ENCODE peak calls at places on chromosomes 11 and 22, in five cellular contexts. One of them, this sample, is unnamed.

GRCh38 chr11:67373916-67374570 is 645 bp upstream of the CLCF1 start:
- DNase-seq in tibial artery: peak; percentile 90
- DNase-seq in mammary epithelial cell: peak; percentile 97
- DNase-seq in uterus: peak; percentile 83
- DNase-seq in GM23338: peak; percentile 86
- DNase-seq in this sample: peak; percentile 91

GRCh38 chr22:26481112-26481693 is 2.4 kb downstream of the HPS4 start:
- DNase-seq in tibial artery: no peak
- DNase-seq in mammary epithelial cell: no peak
- DNase-seq in uterus: no peak
- DNase-seq in GM23338: no peak
- DNase-seq in this sample: no peak

GRCh38 chr11:35083181-35084061 is 55.5 kb upstream of the CD44 start:
- DNase-seq in tibial artery: peak; percentile 53
- DNase-seq in mammary epithelial cell: peak; percentile 91
- DNase-seq in uterus: peak; percentile 74
- DNase-seq in GM23338: peak; percentile 37
- DNase-seq in this sample: peak; percentile 87

GRCh38 chr22:44616882-44617655 is 84.9 kb upstream of the PRR5 start:
- DNase-seq in tibial artery: no peak
- DNase-seq in mammary epithelial cell: no peak
- DNase-seq in uterus: no peak
- DNase-seq in GM23338: no peak
- DNase-seq in this sample: no peak

GRCh38 chr11:47394322-47395224 is 13.8 kb upstream of the SLC39A13 start:
- DNase-seq in tibial artery: peak; percentile 64
- DNase-seq in mammary epithelial cell: no peak
- DNase-seq in uterus: no peak
- DNase-seq in GM23338: no peak
- DNase-seq in this sample: peak; percentile 84

GRCh38 chr11:68383976-68384501 is 71.6 kb downstream of the LRP5 start:
- DNase-seq in tibial artery: peak; percentile 71
- DNase-seq in mammary epithelial cell: no peak
- DNase-seq in uterus: peak; percentile 63
- DNase-seq in GM23338: peak; percentile 86
- DNase-seq in this sample: peak; percentile 77

GRCh38 chr22:43953988-43954771 is 1.1 kb upstream of the SAMM50 start:
- DNase-seq in tibial artery: no peak
- DNase-seq in mammary epithelial cell: no peak
- DNase-seq in uterus: no peak
- DNase-seq in GM23338: no peak
- DNase-seq in this sample: no peak

GRCh38 chr22:36538529-36538928 is 9.6 kb upstream of the EIF3D start:
- DNase-seq in tibial artery: no peak
- DNase-seq in mammary epithelial cell: no peak
- DNase-seq in uterus: no peak
- DNase-seq in GM23338: peak; percentile 40
- DNase-seq in this sample: no peak

GRCh38 chr22:46149493-46149997 is 781 bp upstream of the PPARA start:
- DNase-seq in tibial artery: peak; percentile 51
- DNase-seq in mammary epithelial cell: no peak
- DNase-seq in uterus: peak; percentile 55
- DNase-seq in GM23338: peak; percentile 75
- DNase-seq in this sample: peak; percentile 88

GRCh38 chr22:20550851-20551744 is 43.7 kb downstream of the MED15 start:
- DNase-seq in tibial artery: peak; percentile 55
- DNase-seq in mammary epithelial cell: no peak
- DNase-seq in uterus: peak; percentile 68
- DNase-seq in GM23338: peak; percentile 52
- DNase-seq in this sample: peak; percentile 82
- H3K4me3 ChIP-seq in tibial artery: peak overlapping the region; percentile 4
- H3K4me3 ChIP-seq in mammary epithelial cell: no peak overlapping the region
- H3K4me3 ChIP-seq in uterus: peak overlapping the region; percentile 15
- H3K4me3 ChIP-seq in GM23338: no peak overlapping the region
- H3K4me3 ChIP-seq in this sample: no peak overlapping the region

GRCh38 chr11:75678620-75679259 is 9.9 kb upstream of the MAP6 start:
- DNase-seq in tibial artery: no peak
- DNase-seq in mammary epithelial cell: no peak
- DNase-seq in uterus: no peak
- DNase-seq in GM23338: no peak
- DNase-seq in this sample: no peak

GRCh38 chr11:75673977-75674582 is 5.2 kb upstream of the MAP6 start:
- DNase-seq in tibial artery: no peak
- DNase-seq in mammary epithelial cell: peak; percentile 62
- DNase-seq in uterus: no peak
- DNase-seq in GM23338: peak; percentile 16
- DNase-seq in this sample: no peak

GRCh38 chr11:75677275-75677674 is 8.4 kb upstream of the MAP6 start:
- DNase-seq in tibial artery: no peak
- DNase-seq in mammary epithelial cell: no peak
- DNase-seq in uterus: no peak
- DNase-seq in GM23338: no peak
- DNase-seq in this sample: no peak

GRCh38 chr11:75679566-75679965 is 10.7 kb upstream of the MAP6 start:
- DNase-seq in tibial artery: no peak
- DNase-seq in mammary epithelial cell: no peak
- DNase-seq in uterus: no peak
- DNase-seq in GM23338: no peak
- DNase-seq in this sample: no peak
- H3K27me3 ChIP-seq in tibial artery: no peaks in the 10 kb centered on the region
- H3K27me3 ChIP-seq in mammary epithelial cell: peaks cover 8% of the 10 kb centered on the region
- H3K27me3 ChIP-seq in uterus: no peaks in the 10 kb centered on the region
- H3K27me3 ChIP-seq in GM23338: no peaks in the 10 kb centered on the region
- H3K27me3 ChIP-seq in this sample: no peaks in the 10 kb centered on the region

DNA sequence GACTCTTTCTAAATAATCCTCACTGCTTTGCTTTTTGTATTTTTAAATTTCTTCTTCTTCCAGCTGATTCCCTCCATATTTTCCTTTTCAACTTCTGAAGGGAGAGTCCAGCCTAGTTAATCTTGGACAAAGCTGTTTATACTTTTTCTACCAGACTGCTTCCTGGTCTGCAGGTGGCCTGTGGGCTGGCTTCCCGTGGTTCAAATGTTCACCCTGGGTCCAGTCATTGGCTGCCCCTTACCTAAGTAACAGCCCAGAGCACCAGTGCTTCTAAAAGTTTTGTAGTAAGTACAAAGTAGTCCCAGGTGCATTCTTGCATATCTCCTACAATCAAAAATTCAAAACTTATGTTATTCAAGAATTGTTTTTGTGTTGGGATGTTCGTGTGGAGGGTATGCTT is 19.1 kb downstream of the ZNF143 start:
- DNase-seq in tibial artery: no peak
- DNase-seq in mammary epithelial cell: no peak
- DNase-seq in uterus: no peak
- DNase-seq in GM23338: no peak
- DNase-seq in this sample: no peak
- H3K4me3 ChIP-seq in tibial artery: no peak overlapping the region
- H3K4me3 ChIP-seq in mammary epithelial cell: no peak overlapping the region
- H3K4me3 ChIP-seq in uterus: no peak overlapping the region
- H3K4me3 ChIP-seq in GM23338: no peak overlapping the region
- H3K4me3 ChIP-seq in this sample: no peak overlapping the region

GRCh38 chr11:128929991-128930390 is 12.7 kb downstream of the TP53AIP1 start:
- DNase-seq in tibial artery: no peak
- DNase-seq in mammary epithelial cell: no peak
- DNase-seq in uterus: no peak
- DNase-seq in GM23338: no peak
- DNase-seq in this sample: no peak
- H3K27me3 ChIP-seq in tibial artery: no peaks in the 10 kb centered on the region
- H3K27me3 ChIP-seq in mammary epithelial cell: no peaks in the 10 kb centered on the region
- H3K27me3 ChIP-seq in uterus: no peaks in the 10 kb centered on the region
- H3K27me3 ChIP-seq in GM23338: peaks cover 45% of the 10 kb centered on the region
- H3K27me3 ChIP-seq in this sample: no peaks in the 10 kb centered on the region

DNA sequence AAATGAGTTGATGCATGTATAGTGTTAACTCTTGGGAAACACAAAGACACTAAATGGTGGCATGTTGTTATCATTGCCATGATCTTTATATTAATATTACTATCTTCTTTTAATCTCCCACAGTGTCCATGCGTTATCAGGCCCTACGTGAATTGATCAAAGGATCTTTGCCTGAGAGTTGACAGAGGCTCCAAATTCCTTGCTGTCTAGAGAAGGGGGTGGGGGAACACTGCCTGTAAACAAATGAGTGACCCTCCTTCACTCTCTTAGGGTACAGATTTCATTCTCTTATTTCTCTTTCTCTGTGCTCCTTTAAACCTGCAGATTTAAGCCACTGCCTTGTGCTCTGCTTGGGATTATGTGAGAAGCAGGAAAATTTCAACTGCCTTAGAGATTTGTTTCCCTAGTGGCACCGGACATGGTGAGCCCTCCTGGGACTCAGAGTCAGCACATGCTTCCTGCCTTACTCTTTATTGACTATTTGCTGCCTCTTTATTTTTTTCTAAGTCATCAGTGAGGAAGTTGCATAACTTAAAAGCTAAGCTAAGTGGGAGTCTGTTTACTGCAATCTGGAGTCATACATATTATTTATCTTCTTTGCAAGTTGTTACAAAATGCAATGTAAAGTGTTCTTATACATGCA is 122.9 kb downstream of the MAML2 start:
- DNase-seq in tibial artery: peak; percentile 45
- DNase-seq in mammary epithelial cell: no peak
- DNase-seq in uterus: no peak
- DNase-seq in GM23338: peak; percentile 45
- DNase-seq in this sample: no peak
- H3K4me3 ChIP-seq in tibial artery: no peak overlapping the region
- H3K4me3 ChIP-seq in mammary epithelial cell: no peak overlapping the region
- H3K4me3 ChIP-seq in uterus: no peak overlapping the region
- H3K4me3 ChIP-seq in GM23338: no peak overlapping the region
- H3K4me3 ChIP-seq in this sample: no peak overlapping the region

DNA sequence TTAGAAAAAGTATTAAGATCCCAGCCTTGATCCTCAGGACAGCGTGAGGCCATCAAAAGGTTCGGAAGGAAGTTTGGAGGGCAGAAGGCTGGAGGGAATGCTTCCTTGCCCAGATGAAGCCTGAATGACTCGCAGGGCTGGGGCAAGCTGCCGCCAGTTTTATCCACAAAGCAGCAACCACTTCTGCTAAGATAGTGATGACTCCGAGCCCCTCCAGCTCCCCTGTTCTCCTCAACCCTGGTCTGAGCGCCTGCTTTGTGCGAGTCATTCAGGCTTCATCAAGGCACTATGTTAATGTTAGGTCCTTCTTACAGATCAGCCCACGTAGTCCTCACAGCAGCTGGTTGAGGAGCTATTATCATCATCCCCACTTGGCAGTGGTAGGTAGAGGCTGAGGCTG is 158.8 kb downstream of the COMMD9 start:
- DNase-seq in tibial artery: no peak
- DNase-seq in mammary epithelial cell: peak; percentile 68
- DNase-seq in uterus: no peak
- DNase-seq in GM23338: no peak
- DNase-seq in this sample: no peak
- H3K27me3 ChIP-seq in tibial artery: no peaks in the 10 kb centered on the region
- H3K27me3 ChIP-seq in mammary epithelial cell: no peaks in the 10 kb centered on the region
- H3K27me3 ChIP-seq in uterus: no peaks in the 10 kb centered on the region
- H3K27me3 ChIP-seq in GM23338: no peaks in the 10 kb centered on the region
- H3K27me3 ChIP-seq in this sample: no peaks in the 10 kb centered on the region

DNA sequence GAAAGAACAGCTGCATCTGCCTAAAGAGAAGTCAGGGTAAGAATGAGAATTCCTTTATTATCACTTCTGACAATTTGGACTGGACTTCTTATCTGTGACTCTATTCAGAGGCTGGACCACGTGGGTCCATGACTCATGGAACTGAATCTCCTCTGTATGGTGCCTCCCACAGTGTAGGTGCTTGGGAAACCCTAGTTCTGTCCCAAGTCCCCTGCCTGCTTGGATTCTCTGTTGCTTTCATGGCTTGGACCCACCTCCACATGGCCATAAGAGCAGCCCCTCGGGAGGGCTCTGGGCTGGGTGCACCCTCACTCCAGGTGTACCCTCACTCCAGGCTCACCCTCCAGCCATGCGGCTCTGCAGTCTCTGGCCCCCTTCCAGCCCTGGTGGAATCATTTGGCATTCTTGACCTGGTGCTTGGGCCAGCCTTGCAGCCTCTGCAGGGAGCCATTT is 153.4 kb downstream of the CACNA1I start:
- DNase-seq in tibial artery: no peak
- DNase-seq in mammary epithelial cell: peak; percentile 16
- DNase-seq in uterus: no peak
- DNase-seq in GM23338: no peak
- DNase-seq in this sample: no peak
- H3K4me3 ChIP-seq in tibial artery: no peak overlapping the region
- H3K4me3 ChIP-seq in mammary epithelial cell: no peak overlapping the region
- H3K4me3 ChIP-seq in uterus: no peak overlapping the region
- H3K4me3 ChIP-seq in GM23338: no peak overlapping the region
- H3K4me3 ChIP-seq in this sample: no peak overlapping the region

GRCh38 chr11:72243567-72244316 is at the start of gene PHOX2A:
- DNase-seq in tibial artery: no peak
- DNase-seq in mammary epithelial cell: no peak
- DNase-seq in uterus: no peak
- DNase-seq in GM23338: peak; percentile 53
- DNase-seq in this sample: no peak
- H3K27me3 ChIP-seq in tibial artery: peaks cover 12% of the 10 kb centered on the region
- H3K27me3 ChIP-seq in mammary epithelial cell: peaks cover 14% of the 10 kb centered on the region
- H3K27me3 ChIP-seq in uterus: peaks cover 23% of the 10 kb centered on the region
- H3K27me3 ChIP-seq in GM23338: peaks cover 100% of the 10 kb centered on the region
- H3K27me3 ChIP-seq in this sample: no peaks in the 10 kb centered on the region

This sample was measured in aorta.